ENCODE peak calls at places on chromosomes 1 and 21, in five cellular contexts. I is GM04504, V is aorta, Q is colonic mucosa, W is NCI-H146. N is an unnamed sample.

GRCh38 chr1:36384542-36385409 is 948 bp downstream of the STK40 start:
- DNase-seq in I (no peak), V (peak), Q (peak), W (peak), N (peak)

GRCh38 chr21:15084668-15085067 is 19.9 kb upstream of the NRIP1 start:
- DNase-seq in I (no peak), V (no peak), Q (no peak), W (no peak), N (no peak)

GRCh38 chr1:6523566-6523965 is 30.7 kb downstream of the NOL9 start:
- DNase-seq in I (no peak), V (peak), Q (no peak), W (no peak), N (peak)

GRCh38 chr1:111275079-111275478 is 15.6 kb upstream of the CHIA start:
- DNase-seq in I (peak), V (no peak), Q (peak), W (no peak), N (no peak)

GRCh38 chr1:234763361-234763760 is 153.4 kb upstream of the IRF2BP2 start:
- DNase-seq in I (no peak), V (no peak), Q (no peak), W (no peak), N (no peak)

GRCh38 chr1:77227383-77227782 is 8.2 kb upstream of the PIGK start:
- DNase-seq in I (no peak), V (no peak), Q (no peak), W (no peak), N (peak)

GRCh38 chr1:234309598-234310459 is 63.4 kb upstream of the COA6 start:
- DNase-seq in I (no peak), V (no peak), Q (peak), W (peak), N (peak)

GRCh38 chr21:25338415-25338814 is 268.9 kb downstream of the MRPL39 start:
- DNase-seq in I (no peak), V (no peak), Q (no peak), W (no peak), N (no peak)

GRCh38 chr1:72623299-72623708 is 341.0 kb upstream of the NEGR1 start:
- DNase-seq in I (peak), V (no peak), Q (no peak), W (peak), N (peak)

GRCh38 chr1:31099283-31100063 is 34.0 kb upstream of the PUM1 start:
- DNase-seq in I (no peak), V (no peak), Q (peak), W (no peak), N (no peak)

GRCh38 chr21:31752352-31752751 is 20.4 kb upstream of the SCAF4 start:
- DNase-seq in I (no peak), V (no peak), Q (no peak), W (no peak), N (no peak)

GRCh38 chr1:23469372-23469982 is 14.5 kb downstream of the ASAP3 start:
- DNase-seq in I (no peak), V (no peak), Q (no peak), W (no peak), N (no peak)

GRCh38 chr1:200923607-200924006 is 28.9 kb downstream of the INAVA start:
- DNase-seq in I (no peak), V (no peak), Q (no peak), W (no peak), N (no peak)

GRCh38 chr1:15799928-15800835 is 7.3 kb downstream of the UQCRHL start:
- DNase-seq in I (no peak), V (no peak), Q (peak), W (peak), N (peak)

GRCh38 chr1:89804646-89805237 is 16.1 kb upstream of the LRRC8D start:
- DNase-seq in I (peak), V (peak), Q (peak), W (peak), N (peak)

GRCh38 chr1:25572708-25573590 is 29.5 kb downstream of the LDLRAP1 start:
- DNase-seq in I (peak), V (no peak), Q (peak), W (peak), N (peak)

GRCh38 chr21:44551290-44552015 is at the start of gene KRTAP10-2:
- DNase-seq in I (no peak), V (no peak), Q (no peak), W (peak), N (no peak)

GRCh38 chr1:65253800-65254319 is 55.5 kb upstream of the DNAJC6 start:
- DNase-seq in I (no peak), V (no peak), Q (no peak), W (no peak), N (no peak)